ENCODE peak calls at places on chromosomes 4 and X, in ten cellular contexts. F is dermis blood vessel endothelial cell; D is GM10248; U is activated T-cell treated with anti-CD3 and anti-CD28 coated beads, Interleukin-2, amount 50 U/mL, for 4 hours; P is iris pigment epithelial cell; V is activated T-helper 9 cell treated with anti-CD3 and anti-CD28 coated beads, Interleukin-2, amount 50 U/mL, for 16 hours; K is nucleus accumbens; A is AG09309; R is skeletal muscle cell; W is NCI-H1930. I is an unnamed sample.

GRCh38 chr4:25813705-25814104 is 49.1 kb downstream of the SEL1L3 start:
- DNase-seq in A (no peak), P (peak; percentile 86), F (peak; percentile 39), R (peak; percentile 66), V (no peak), W (no peak), D (no peak), U (no peak), K (no peak), I (no peak)

GRCh38 chr4:76689079-76689817 is 208.7 kb downstream of the SOWAHB start:
- DNase-seq in U (peak; percentile 4), D (peak; percentile 42), A (no peak), F (peak; percentile 54), P (no peak), K (no peak), R (no peak), V (no peak), W (peak; percentile 56), I (no peak)

GRCh38 chrX:83469551-83469950 is 38.5 kb upstream of the POU3F4 start:
- DNase-seq in W (no peak), U (no peak), P (peak; percentile 19), V (no peak), R (no peak), A (no peak), D (peak; percentile 21), F (peak; percentile 0), K (no peak), I (no peak)

GRCh38 chr4:87060957-87061356 is 126.1 kb downstream of the AFF1 start:
- DNase-seq in K (no peak), P (peak; percentile 66), A (peak; percentile 74), W (no peak), U (no peak), V (no peak), D (no peak), R (no peak), F (no peak), I (no peak)

GRCh38 chr4:972651-973424 is 531 bp downstream of the DGKQ start:
- DNase-seq in D (peak; percentile 59), V (peak; percentile 47), K (peak; percentile 13), R (no peak), U (peak; percentile 70), P (peak; percentile 15), W (no peak), A (no peak), F (peak; percentile 39), I (no peak)

GRCh38 chr4:81492596-81492995 is 20.9 kb upstream of the RASGEF1B start:
- DNase-seq in F (no peak), P (no peak), W (no peak), K (no peak), D (no peak), U (no peak), R (no peak), V (no peak), A (no peak), I (no peak)

GRCh38 chrX:151538190-151539122 is 25.0 kb upstream of the PASD1 start:
- DNase-seq in F (no peak), A (no peak), R (no peak), U (no peak), K (no peak), V (no peak), D (no peak), P (no peak), W (no peak), I (no peak)

GRCh38 chr4:121358473-121358872 is 22.3 kb downstream of the QRFPR start:
- DNase-seq in R (peak; percentile 82), U (no peak), D (no peak), K (no peak), P (peak; percentile 77), V (no peak), A (peak; percentile 38), W (no peak), F (no peak), I (no peak)

GRCh38 chr4:72055566-72055965 is 23.8 kb downstream of the NPFFR2 start:
- DNase-seq in A (no peak), V (no peak), R (no peak), F (no peak), P (no peak), D (no peak), U (no peak), W (no peak), K (no peak), I (no peak)

GRCh38 chr4:176653406-176654220 is 139.1 kb downstream of the VEGFC start:
- DNase-seq in D (no peak), K (no peak), U (no peak), A (no peak), R (no peak), F (no peak), V (no peak), P (no peak), W (no peak), I (no peak)

GRCh38 chrX:71532078-71532752 is 689 bp upstream of the OGT start:
- DNase-seq in U (peak; percentile 52), P (peak; percentile 72), D (no peak), R (peak; percentile 22), W (no peak), F (peak; percentile 73), V (peak; percentile 31), A (no peak), K (no peak), I (no peak)

GRCh38 chrX:68846536-68846935 is 17.7 kb downstream of the EFNB1 start:
- DNase-seq in A (no peak), D (no peak), F (no peak), R (no peak), V (no peak), U (no peak), P (no peak), K (no peak), W (no peak), I (no peak)

GRCh38 chr4:51894246-51894645 is 51.3 kb downstream of the DCUN1D4 start:
- DNase-seq in R (peak; percentile 28), U (no peak), P (peak; percentile 55), K (no peak), A (no peak), V (no peak), D (no peak), F (peak; percentile 62), W (no peak), I (no peak)

I was measured in thoracic aorta.